ENCODE peak calls at places on chromosomes 3 and 15, in ten cellular contexts. Q is spleen, S is stomach, V is transverse colon, D is colonic mucosa, T is HepG2, G is IMR-90, P is kidney, R is K562, O is RWPE1. Z is an unnamed sample.

GRCh38 chr3:42839616-42840015 is 30.4 kb downstream of the ACKR2 start:
- DNase-seq in Q (no peak), S (peak; percentile 48), V (peak; percentile 37), D (peak; percentile 49), T (peak; percentile 73), G (peak; percentile 71), P (no peak), R (peak; percentile 69), O (peak; percentile 56), Z (no peak)

GRCh38 chr15:45855210-45855906 is 220.5 kb downstream of the SQOR start:
- DNase-seq in Q (no peak), S (peak; percentile 74), V (no peak), D (no peak), T (peak; percentile 25), G (no peak), P (no peak), R (no peak), O (no peak), Z (peak; percentile 45)

GRCh38 chr3:30129765-30130164 is 476.6 kb upstream of the TGFBR2 start:
- DNase-seq in Q (no peak), S (no peak), V (no peak), D (no peak), T (no peak), G (no peak), P (no peak), R (no peak), O (no peak), Z (no peak)

GRCh38 chr15:53648934-53649333 is 110.5 kb downstream of the WDR72 start:
- DNase-seq in Q (no peak), S (no peak), V (no peak), D (no peak), T (no peak), G (no peak), P (no peak), R (no peak), O (no peak), Z (no peak)

GRCh38 chr3:59570816-59571215 is 521.0 kb upstream of the CFAP20DC start:
- DNase-seq in Q (no peak), S (no peak), V (no peak), D (no peak), T (no peak), G (no peak), P (no peak), R (no peak), O (no peak), Z (no peak)

GRCh38 chr3:136186330-136186729 is 9.8 kb downstream of the MSL2 start:
- DNase-seq in Q (no peak), S (peak; percentile 47), V (peak; percentile 62), D (peak; percentile 56), T (peak; percentile 69), G (no peak), P (no peak), R (no peak), O (no peak), Z (no peak)

GRCh38 chr3:65080432-65080831 is 392.6 kb upstream of the ADAMTS9 start:
- DNase-seq in Q (no peak), S (no peak), V (no peak), D (no peak), T (no peak), G (no peak), P (no peak), R (peak; percentile 8), O (no peak), Z (no peak)

GRCh38 chr3:116877968-116878367 is 168.4 kb downstream of the TUSC7 start:
- DNase-seq in Q (no peak), S (no peak), V (no peak), D (no peak), T (no peak), G (no peak), P (no peak), R (no peak), O (no peak), Z (no peak)

GRCh38 chr15:101709466-101709865 is 14.8 kb downstream of the TARS3 start:
- DNase-seq in Q (no peak), S (no peak), V (no peak), D (no peak), T (no peak), G (no peak), P (no peak), R (no peak), O (no peak), Z (no peak)

GRCh38 chr3:42690766-42691680 is 5.7 kb downstream of the KLHL40 start:
- DNase-seq in Q (peak; percentile 54), S (no peak), V (no peak), D (no peak), T (no peak), G (no peak), P (no peak), R (no peak), O (no peak), Z (no peak)

GRCh38 chr3:15330031-15330596 is 2.3 kb downstream of the SH3BP5 start:
- DNase-seq in Q (no peak), S (no peak), V (peak; percentile 41), D (no peak), T (no peak), G (peak; percentile 75), P (no peak), R (no peak), O (no peak), Z (no peak)
- H3K27ac ChIP-seq in Q (peak overlapping the region; percentile 8), S (peak overlapping the region; percentile 87), V (peak overlapping the region; percentile 81), D (no peak overlapping the region), T (no peak overlapping the region), G (no peak overlapping the region), P (peak overlapping the region; percentile 5), R (no peak overlapping the region), O (no peak overlapping the region), Z (peak overlapping the region; percentile 80)

DNA sequence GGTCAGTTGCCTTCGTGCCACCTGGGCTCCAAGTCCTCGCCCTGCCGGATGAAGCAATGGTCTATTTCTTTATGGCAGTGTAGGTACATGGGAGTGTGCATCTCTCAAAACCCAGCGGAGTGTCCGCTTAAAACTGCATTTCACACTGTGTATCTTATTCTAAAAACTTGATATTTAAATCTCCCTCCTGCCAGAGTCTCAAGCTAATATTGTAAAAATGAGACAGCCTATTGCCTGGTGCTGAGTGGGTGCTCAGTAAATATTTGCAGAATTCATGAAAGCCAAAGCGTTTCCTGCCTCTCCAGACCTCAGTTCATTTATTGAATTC is 313 bp upstream of the TBC1D2B start:
- DNase-seq in Q (no peak), S (no peak), V (peak; percentile 6), D (no peak), T (no peak), G (no peak), P (no peak), R (no peak), O (no peak), Z (no peak)
- TF ChIP-seq CTCF in Q (no peak), S (no peak), V (no peak), D (no peak), T (no peak), G (no peak), P (no peak), R (no peak), O (no peak), Z (no peak)

DNA sequence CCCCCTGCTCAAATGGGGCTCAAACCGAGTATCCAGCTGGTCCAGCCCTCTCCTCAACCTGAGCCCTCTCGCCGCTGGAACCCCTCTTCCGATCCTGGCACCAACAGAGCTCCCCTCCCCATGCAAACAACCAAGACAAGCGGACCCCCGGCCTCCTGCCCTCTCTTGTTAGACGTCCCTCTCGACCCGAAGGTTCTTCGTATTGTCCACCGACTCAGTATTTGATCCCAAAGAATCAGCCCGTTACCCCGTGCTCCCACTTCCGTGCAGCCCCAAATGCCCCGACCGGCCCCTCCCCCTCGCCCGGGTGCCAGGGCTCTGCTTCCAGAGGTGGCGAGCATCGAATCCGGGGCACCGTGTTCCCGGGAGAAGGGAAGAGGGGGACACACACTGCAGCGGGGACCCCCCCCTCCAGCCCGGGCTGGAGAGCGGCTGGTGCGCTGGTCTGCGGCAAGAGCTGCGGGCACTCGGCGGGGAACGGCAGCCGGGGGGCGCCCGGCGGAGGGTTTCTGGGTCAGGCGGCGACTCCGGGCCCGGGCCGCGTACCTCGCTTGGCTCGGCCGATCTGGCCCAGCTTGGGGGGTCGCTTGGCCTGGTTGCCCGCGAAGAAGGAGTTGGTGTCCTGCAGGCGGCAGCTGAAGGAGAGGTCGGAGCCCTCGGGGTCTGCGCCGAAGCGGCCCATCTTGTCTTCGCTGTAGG is 633 bp downstream of the CAMK2N2 start:
- DNase-seq in Q (no peak), S (no peak), V (no peak), D (no peak), T (no peak), G (no peak), P (peak; percentile 79), R (peak; percentile 29), O (no peak), Z (peak; percentile 88)
- H3K27ac ChIP-seq in Q (no peak overlapping the region), S (no peak overlapping the region), V (no peak overlapping the region), D (no peak overlapping the region), T (no peak overlapping the region), G (no peak overlapping the region), P (no peak overlapping the region), R (no peak overlapping the region), O (peak overlapping the region; percentile 48), Z (no peak overlapping the region)

GRCh38 chr3:172098698-172099494 is 59.5 kb downstream of the FNDC3B start:
- DNase-seq in Q (no peak), S (no peak), V (no peak), D (no peak), T (peak; percentile 89), G (no peak), P (no peak), R (no peak), O (no peak), Z (no peak)

GRCh38 chr3:172097585-172097984 is 58.2 kb downstream of the FNDC3B start:
- DNase-seq in Q (no peak), S (no peak), V (no peak), D (no peak), T (no peak), G (no peak), P (no peak), R (no peak), O (no peak), Z (no peak)

GRCh38 chr3:172092658-172093057 is 53.3 kb downstream of the FNDC3B start:
- DNase-seq in Q (no peak), S (no peak), V (no peak), D (no peak), T (no peak), G (no peak), P (no peak), R (no peak), O (no peak), Z (no peak)

GRCh38 chr3:172096881-172097420 is 57.6 kb downstream of the FNDC3B start:
- DNase-seq in Q (no peak), S (peak; percentile 62), V (no peak), D (peak; percentile 60), T (peak; percentile 91), G (peak; percentile 75), P (no peak), R (peak; percentile 62), O (peak; percentile 83), Z (no peak)

DNA sequence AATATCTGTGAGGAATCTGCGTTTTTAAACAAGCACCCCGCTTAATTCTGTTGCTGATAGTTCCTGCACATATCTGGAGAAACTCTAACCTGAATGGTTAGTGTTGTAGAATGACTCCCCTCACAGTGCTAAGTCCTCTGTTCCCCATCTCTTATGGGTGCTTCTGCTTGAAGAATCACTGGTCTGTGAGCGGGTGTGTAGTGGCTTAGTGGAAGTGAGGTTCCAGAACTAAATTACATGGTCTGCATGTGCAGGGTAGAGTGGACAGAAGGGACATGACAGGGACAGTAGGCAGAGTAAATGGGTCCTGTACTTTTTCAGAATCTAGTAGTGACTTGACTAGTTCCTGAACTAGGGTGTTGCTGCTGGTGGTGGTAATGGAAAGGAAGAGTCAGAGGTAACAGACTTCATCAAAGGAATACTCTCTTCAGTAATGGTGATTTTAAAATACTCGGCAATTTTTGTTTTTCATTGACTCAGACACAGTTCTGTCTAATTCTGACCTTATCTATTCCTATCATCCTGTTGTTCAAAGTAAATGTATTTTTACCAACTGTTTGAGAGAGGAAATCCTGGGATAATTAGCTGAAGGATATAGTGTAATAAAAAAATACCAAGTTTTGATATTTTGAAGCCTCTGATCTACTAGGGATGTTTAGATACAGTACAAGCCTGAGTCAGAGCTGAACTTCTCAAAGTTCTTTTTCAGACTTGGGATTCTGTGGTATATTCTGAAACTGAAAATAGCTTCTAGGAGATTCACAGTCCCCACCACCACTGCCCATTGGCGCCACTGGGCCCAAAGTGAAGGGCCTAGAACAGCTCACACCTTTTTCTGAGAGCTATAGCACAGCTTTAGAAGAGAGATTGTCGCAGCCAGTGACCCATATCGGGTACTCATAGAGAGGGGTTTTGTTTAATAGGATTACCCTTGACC is 55.5 kb downstream of the FNDC3B start:
- DNase-seq in Q (no peak), S (no peak), V (peak; percentile 49), D (no peak), T (no peak), G (peak; percentile 62), P (no peak), R (no peak), O (no peak), Z (no peak)
- TF ChIP-seq CTCF in Q (no peak), S (no peak), V (no peak), D (no peak), T (no peak), G (peak; percentile 16), P (no peak), R (peak; percentile 17), O (no peak), Z (no peak)